ENCODE peak calls at places on chromosomes 3 and 15, in six cellular contexts. I, B, J, K, E and Y are unnamed samples.
A peak's percentile ranks its signal among the peaks of the same experiment; 100 is the strongest.

GRCh38 chr15:52148409-52148808 is 35.8 kb upstream of the BCL2L10 start:
- DNase-seq in K (no peak), E (no peak), I (no peak), J (no peak), B (no peak), Y (no peak)

GRCh38 chr15:40660686-40661085 is 34.3 kb upstream of the RAD51 start:
- DNase-seq in K (no peak), E (no peak), J (no peak), I (no peak), B (no peak), Y (no peak)

GRCh38 chr3:52014613-52015012 is 18.9 kb upstream of the RPL29 start:
- DNase-seq in J (peak; percentile 33), I (peak; percentile 40), B (peak; percentile 69), K (no peak), E (no peak), Y (no peak)

GRCh38 chr3:12891985-12892839 is 50.8 kb upstream of the RPL32 start:
- DNase-seq in K (no peak), J (peak; percentile 25), I (peak; percentile 81), B (peak; percentile 53), E (no peak), Y (peak; percentile 36)

GRCh38 chr3:179528786-179529185 is 33.9 kb upstream of the ACTL6A start:
- DNase-seq in J (no peak), B (no peak), K (no peak), E (no peak), I (no peak), Y (no peak)

GRCh38 chr3:52403271-52403841 is 41.5 kb downstream of the SEMA3G start:
- DNase-seq in J (no peak), B (no peak), K (no peak), I (no peak), E (no peak), Y (no peak)

GRCh38 chr3:107199962-107200465 is 177.2 kb upstream of the CCDC54 start:
- DNase-seq in K (no peak), I (no peak), J (no peak), B (no peak), E (no peak), Y (no peak)

GRCh38 chr15:44710236-44711088 is 661 bp downstream of the PATL2 start:
- DNase-seq in B (no peak), I (peak; percentile 47), K (peak; percentile 55), E (no peak), J (no peak), Y (no peak)

GRCh38 chr3:23547905-23548304 is 257.9 kb upstream of the UBE2E1 start:
- DNase-seq in J (no peak), I (no peak), K (no peak), B (no peak), E (no peak), Y (no peak)

GRCh38 chr15:58994906-58995453 is 7.5 kb downstream of the RNF111 start:
- DNase-seq in E (no peak), K (no peak), J (no peak), I (no peak), B (no peak), Y (no peak)

GRCh38 chr3:65563844-65564243 is 474.9 kb downstream of the MAGI1 start:
- DNase-seq in B (no peak), J (no peak), E (no peak), K (no peak), I (no peak), Y (no peak)

GRCh38 chr3:68999605-69000004 is 13.9 kb downstream of the EOGT start:
- DNase-seq in B (no peak), E (no peak), K (no peak), I (no peak), J (no peak), Y (no peak)

GRCh38 chr3:64363842-64364241 is 138.6 kb upstream of the PRICKLE2 start:
- DNase-seq in K (no peak), B (no peak), I (no peak), E (no peak), J (no peak), Y (no peak)

GRCh38 chr15:89023311-89023961 is 64.8 kb upstream of the ABHD2 start:
- DNase-seq in I (no peak), J (no peak), E (no peak), K (no peak), B (no peak), Y (peak; percentile 45)

GRCh38 chr3:4588410-4588809 is 95.3 kb downstream of the ITPR1 start:
- DNase-seq in E (no peak), I (peak; percentile 11), J (no peak), B (no peak), K (no peak), Y (peak; percentile 69)

GRCh38 chr15:65834603-65835282 is 34.5 kb upstream of the RAB11A start:
- DNase-seq in I (no peak), B (no peak), J (no peak), K (no peak), E (no peak), Y (no peak)

GRCh38 chr15:35697549-35698299 is 151.8 kb upstream of the DPH6 start:
- DNase-seq in E (no peak), K (no peak), J (peak; percentile 18), B (no peak), I (peak; percentile 34), Y (peak; percentile 32)

GRCh38 chr3:52544937-52545336 is 8.5 kb downstream of the UQCC5 start:
- DNase-seq in J (no peak), I (no peak), B (no peak), K (no peak), E (no peak), Y (no peak)

GRCh38 chr3:40120816-40121215 is 188.7 kb upstream of the EIF1B start:
- DNase-seq in I (peak; percentile 16), B (no peak), E (no peak), J (no peak), K (no peak), Y (peak; percentile 60)

GRCh38 chr3:120018299-120018698 is 75.9 kb downstream of the GSK3B start:
- DNase-seq in B (no peak), K (no peak), I (no peak), E (no peak), J (no peak), Y (no peak)

GRCh38 chr3:174737966-174738365 is 121.2 kb upstream of the NAALADL2 start:
- DNase-seq in K (no peak), I (no peak), B (no peak), J (no peak), E (no peak), Y (no peak)

GRCh38 chr3:30631237-30631961 is 25.0 kb downstream of the TGFBR2 start:
- DNase-seq in E (peak; percentile 48), B (no peak), J (no peak), K (no peak), I (no peak), Y (peak; percentile 32)

GRCh38 chr3:129688310-129688895 is 81.9 kb upstream of the PLXND1 start:
- DNase-seq in J (peak; percentile 30), B (peak; percentile 65), E (no peak), K (no peak), I (peak; percentile 88), Y (no peak)

GRCh38 chr3:43742935-43743334 is 52.2 kb downstream of the ABHD5 start:
- DNase-seq in I (no peak), J (no peak), B (peak; percentile 5), E (no peak), K (no peak), Y (no peak)

GRCh38 chr15:48722764-48723661 is 77.5 kb upstream of the FBN1 start:
- DNase-seq in J (no peak), I (no peak), K (no peak), B (no peak), E (no peak), Y (peak; percentile 94)

DNA sequence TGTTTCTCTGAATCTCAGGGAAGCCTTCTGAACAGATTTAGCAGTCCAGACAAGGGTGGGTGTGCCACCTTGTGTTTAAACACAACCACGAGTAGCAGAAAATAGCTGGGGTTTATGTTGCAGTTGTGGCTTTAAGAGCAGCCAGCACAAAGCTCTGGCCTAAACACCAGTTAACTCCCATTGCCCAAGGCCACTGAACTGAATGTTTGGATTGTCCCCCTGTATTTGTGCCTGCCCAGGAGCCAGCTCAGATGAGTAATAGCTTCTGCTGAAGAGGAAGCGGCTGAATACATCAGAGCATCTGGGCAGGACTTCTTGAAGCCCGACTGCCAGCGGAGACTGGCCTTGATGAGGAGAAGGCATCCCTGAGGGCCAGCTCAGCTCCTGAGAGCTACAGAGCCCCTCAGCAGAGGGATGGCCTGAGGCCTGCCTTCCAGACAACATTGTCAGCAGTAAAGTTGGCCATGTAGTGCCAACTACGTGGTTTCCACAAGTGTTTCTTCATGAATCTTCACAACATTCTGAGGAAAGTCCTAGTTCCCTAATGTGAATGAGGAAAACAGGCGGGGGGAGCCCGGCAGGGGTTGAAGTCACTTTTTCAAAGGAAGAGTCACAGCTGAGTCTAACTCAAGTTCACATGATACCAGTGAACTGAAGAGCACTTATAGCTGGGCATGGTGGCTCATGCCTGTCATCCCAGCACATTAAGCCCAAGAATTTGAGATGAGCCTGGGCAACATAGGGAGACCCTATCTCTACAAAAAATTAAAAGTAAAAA is 65.8 kb upstream of the ZBTB38 start:
- DNase-seq in E (no peak), J (no peak), K (no peak), B (no peak), I (no peak), Y (peak; percentile 93)
- TF ChIP-seq CTCF in E (no peak), J (no peak), K (no peak), B (no peak), I (peak; percentile 33), Y (peak; percentile 62)

GRCh38 chr15:70516408-70517193 is 246.8 kb downstream of the UACA start:
- DNase-seq in I (no peak), B (no peak), J (no peak), K (no peak), E (no peak), Y (no peak)
- TF ChIP-seq CTCF in I (no peak), B (no peak), J (no peak), K (no peak), E (no peak), Y (no peak)

GRCh38 chr15:32903591-32903990 is 185.8 kb downstream of the GREM1 start:
- DNase-seq in E (no peak), K (no peak), B (no peak), I (no peak), J (no peak), Y (no peak)

GRCh38 chr15:32898414-32898813 is 180.6 kb downstream of the GREM1 start:
- DNase-seq in I (no peak), B (no peak), K (no peak), J (no peak), E (no peak), Y (no peak)

GRCh38 chr15:32901995-32902394 is 184.2 kb downstream of the GREM1 start:
- DNase-seq in K (no peak), E (no peak), I (no peak), B (no peak), J (no peak), Y (no peak)

GRCh38 chr15:32898991-32899613 is 181.3 kb downstream of the GREM1 start:
- DNase-seq in J (no peak), I (no peak), K (peak; percentile 37), B (peak; percentile 86), E (no peak), Y (no peak)

GRCh38 chr15:32901192-32901591 is 183.4 kb downstream of the GREM1 start:
- DNase-seq in J (no peak), I (no peak), K (no peak), B (no peak), E (no peak), Y (no peak)
- TF ChIP-seq CTCF in J (no peak), I (no peak), K (no peak), B (no peak), E (no peak), Y (no peak)

DNA sequence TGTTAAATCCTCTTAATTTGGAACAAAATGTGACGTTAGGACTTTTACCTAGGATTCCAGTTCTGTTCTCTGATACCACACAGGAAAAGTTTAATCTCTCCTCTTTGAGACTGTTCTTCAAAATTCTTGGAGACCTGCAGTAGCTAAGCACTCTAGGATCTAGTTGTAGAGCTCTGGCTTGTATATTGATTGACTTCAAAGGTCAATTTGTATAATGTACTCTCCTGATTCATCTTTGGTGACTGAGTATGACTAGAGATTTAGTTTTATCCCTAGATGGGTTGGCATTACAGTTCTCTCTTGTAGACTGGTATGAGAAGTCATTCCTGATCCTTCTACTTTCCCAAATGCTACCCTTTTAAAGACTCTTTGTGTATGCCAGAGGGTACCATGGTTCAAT is 168.4 kb upstream of the TPRG1 start:
- DNase-seq in E (no peak), K (no peak), J (no peak), I (no peak), B (no peak), Y (no peak)
- TF ChIP-seq CTCF in E (no peak), K (no peak), J (no peak), I (no peak), B (no peak), Y (no peak)